ENCODE peak calls at places on chromosomes 2 and 18, in five cellular contexts. C, D, K, A and L are unnamed samples.

GRCh38 chr18:69616114-69616513 is 215.4 kb downstream of the DOK6 start:
- DNase-seq in C (no peak), D (no peak), K (no peak), A (no peak), L (no peak)

GRCh38 chr2:31802711-31803110 is 208.1 kb downstream of the MEMO1 start:
- DNase-seq in C (no peak), D (no peak), K (no peak), A (no peak), L (no peak)

GRCh38 chr2:165016772-165017411 is 61.6 kb upstream of the SLC38A11 start:
- DNase-seq in C (peak; percentile 71), D (peak; percentile 65), K (no peak), A (no peak), L (no peak)

GRCh38 chr2:117980783-117981676 is 32.8 kb downstream of the CCDC93 start:
- DNase-seq in C (no peak), D (no peak), K (no peak), A (no peak), L (no peak)

GRCh38 chr2:127153691-127154158 is 46.8 kb upstream of the BIN1 start:
- DNase-seq in C (no peak), D (no peak), K (no peak), A (no peak), L (no peak)

GRCh38 chr2:151805343-151805742 is 22.9 kb downstream of the ARL5A start:
- DNase-seq in C (no peak), D (no peak), K (no peak), A (no peak), L (no peak)

GRCh38 chr2:96625571-96626552 is 12.2 kb downstream of the KANSL3 start:
- DNase-seq in C (no peak), D (no peak), K (no peak), A (no peak), L (no peak)

GRCh38 chr2:38697116-38697840 is 31.4 kb downstream of the GALM start:
- DNase-seq in C (no peak), D (no peak), K (no peak), A (no peak), L (no peak)

GRCh38 chr18:77140439-77141109 is 8.0 kb upstream of the MBP start:
- DNase-seq in C (no peak), D (no peak), K (no peak), A (peak; percentile 51), L (peak; percentile 48)

GRCh38 chr2:191758420-191759199 is 80.7 kb downstream of the NABP1 start:
- DNase-seq in C (peak; percentile 56), D (peak; percentile 59), K (no peak), A (no peak), L (peak; percentile 52)

GRCh38 chr2:7915302-7916200 is 766.3 kb upstream of the ID2 start:
- DNase-seq in C (no peak), D (peak; percentile 25), K (no peak), A (no peak), L (no peak)

GRCh38 chr18:75783816-75784215 is 356.3 kb upstream of the SMIM21 start:
- DNase-seq in C (no peak), D (no peak), K (no peak), A (no peak), L (no peak)

GRCh38 chr2:14866953-14867352 is 234.4 kb downstream of the LRATD1 start:
- DNase-seq in C (no peak), D (no peak), K (no peak), A (no peak), L (no peak)

GRCh38 chr2:174145827-174146226 is 102.5 kb downstream of the OLA1 start:
- DNase-seq in C (no peak), D (peak; percentile 19), K (no peak), A (no peak), L (no peak)

GRCh38 chr18:79944126-79944731 is 7.2 kb downstream of the SLC66A2 start:
- DNase-seq in C (no peak), D (no peak), K (no peak), A (peak; percentile 45), L (no peak)

GRCh38 chr2:38181802-38182517 is 106.0 kb upstream of the CYP1B1 start:
- DNase-seq in C (no peak), D (no peak), K (no peak), A (no peak), L (no peak)

GRCh38 chr2:10658914-10659257 is 30.9 kb downstream of the NOL10 start:
- DNase-seq in C (no peak), D (no peak), K (no peak), A (no peak), L (no peak)

GRCh38 chr18:44900627-44901026 is 219.9 kb downstream of the SETBP1 start:
- DNase-seq in C (no peak), D (no peak), K (no peak), A (no peak), L (no peak)

GRCh38 chr2:181904022-181904632 is 12.6 kb downstream of the ITPRID2 start:
- DNase-seq in C (peak; percentile 21), D (peak; percentile 52), K (no peak), A (no peak), L (no peak)

GRCh38 chr2:219563271-219563928 is 7.9 kb downstream of the OBSL1 start:
- DNase-seq in C (no peak), D (no peak), K (no peak), A (no peak), L (no peak)

GRCh38 chr18:58536534-58537271 is 92.2 kb downstream of the ALPK2 start:
- DNase-seq in C (no peak), D (no peak), K (no peak), A (no peak), L (no peak)

GRCh38 chr2:159126653-159127052 is 158.2 kb downstream of the TANC1 start:
- DNase-seq in C (no peak), D (no peak), K (no peak), A (no peak), L (no peak)

GRCh38 chr18:49016648-49017539 is 66.1 kb upstream of the SMAD7 start:
- DNase-seq in C (peak; percentile 32), D (peak; percentile 61), K (peak; percentile 70), A (peak; percentile 42), L (no peak)

GRCh38 chr18:79645291-79645983 is 34.2 kb upstream of the CTDP1 start:
- DNase-seq in C (no peak), D (no peak), K (no peak), A (no peak), L (no peak)

GRCh38 chr2:205557873-205558272 is 124.4 kb upstream of the NRP2 start:
- DNase-seq in C (no peak), D (no peak), K (no peak), A (no peak), L (no peak)

GRCh38 chr2:119339562-119339923 is 27.1 kb downstream of the C2orf76 start:
- DNase-seq in C (no peak), D (no peak), K (no peak), A (no peak), L (no peak)

GRCh38 chr2:187545238-187545751 is 8.9 kb downstream of the TFPI start:
- DNase-seq in C (no peak), D (no peak), K (no peak), A (no peak), L (no peak)

GRCh38 chr2:187541086-187542085 is 12.8 kb downstream of the TFPI start:
- DNase-seq in C (no peak), D (no peak), K (no peak), A (no peak), L (no peak)

GRCh38 chr2:187544371-187545080 is 9.7 kb downstream of the TFPI start:
- DNase-seq in C (no peak), D (no peak), K (no peak), A (peak; percentile 33), L (no peak)

GRCh38 chr2:187543488-187543887 is 10.7 kb downstream of the TFPI start:
- DNase-seq in C (no peak), D (no peak), K (no peak), A (no peak), L (no peak)

GRCh38 chr2:187542123-187542522 is 12.1 kb downstream of the TFPI start:
- DNase-seq in C (no peak), D (no peak), K (no peak), A (no peak), L (no peak)
- H3K4me1 ChIP-seq in C (peaks cover 9% of the 10 kb centered on the region), D (no peaks in the 10 kb centered on the region), K (peaks cover 15% of the 10 kb centered on the region), A (no peaks in the 10 kb centered on the region), L (no peaks in the 10 kb centered on the region)

DNA sequence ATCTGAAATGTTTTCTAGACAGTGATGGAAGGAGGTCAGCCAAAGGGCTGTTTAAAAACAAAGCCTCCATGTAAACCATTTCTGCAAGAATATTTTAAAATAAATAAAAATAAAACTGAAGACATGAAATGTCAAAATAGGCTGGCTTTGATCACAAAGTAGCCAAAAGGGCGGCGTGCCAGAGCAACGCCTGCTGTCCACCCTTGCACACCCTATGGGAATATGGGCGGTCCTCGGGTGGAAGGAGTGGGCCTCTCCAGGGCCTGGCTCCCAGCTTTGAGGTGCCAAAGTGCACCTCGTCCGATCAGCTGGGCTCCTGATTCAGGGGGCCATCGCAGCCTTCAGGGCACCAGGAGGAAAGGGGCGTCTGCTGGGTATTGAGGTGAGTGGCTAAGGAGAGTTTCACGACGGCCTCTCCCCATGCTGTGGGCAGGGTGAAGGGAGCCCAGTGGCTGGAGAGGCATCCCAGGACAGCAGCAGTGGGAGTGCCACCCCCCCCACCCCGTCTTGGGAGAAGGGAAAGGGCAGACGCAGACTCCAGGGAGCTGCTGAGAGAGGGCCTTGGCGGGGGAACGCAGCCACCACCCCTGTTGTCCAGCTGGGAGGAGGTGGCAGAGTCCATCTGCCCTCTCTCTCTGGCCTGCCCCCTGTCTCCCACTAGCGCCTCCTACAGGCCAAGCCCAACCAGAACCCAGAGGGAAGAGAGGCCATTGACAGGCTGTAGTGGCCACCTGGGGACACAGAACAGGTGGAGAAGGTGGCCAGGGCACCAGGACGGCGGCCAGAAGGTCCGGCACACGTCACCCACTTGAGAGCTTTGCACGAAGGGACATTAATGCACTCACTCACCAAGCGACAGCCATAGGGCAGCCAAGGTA is 5.7 kb upstream of the ERFE start:
- DNase-seq in C (no peak), D (no peak), K (no peak), A (no peak), L (no peak)
- TF ChIP-seq CTCF in C (peak; percentile 20), D (peak; percentile 19), K (no peak), A (no peak), L (no peak)

DNA sequence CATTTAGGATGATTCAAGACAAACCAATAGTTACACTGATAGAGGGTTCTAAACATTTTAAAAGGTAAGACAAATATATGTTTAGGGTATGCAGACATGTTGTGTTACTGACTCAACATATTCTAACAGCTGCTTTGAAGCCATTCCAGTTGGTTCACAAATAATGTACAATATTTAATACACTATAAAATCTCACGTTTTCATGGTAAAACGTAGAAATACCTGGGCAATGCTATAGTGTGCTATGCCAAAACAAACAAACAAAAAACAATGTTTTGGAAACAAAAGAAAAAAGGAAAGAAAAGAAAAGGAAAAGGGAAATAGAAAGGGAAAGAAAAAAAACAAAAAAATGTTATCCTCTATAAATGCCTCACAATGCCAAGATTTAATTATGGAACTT is 277.1 kb downstream of the TCF4 start:
- DNase-seq in C (no peak), D (no peak), K (no peak), A (no peak), L (no peak)
- H3K4me1 ChIP-seq in C (peaks cover 29% of the 10 kb centered on the region), D (no peaks in the 10 kb centered on the region), K (no peaks in the 10 kb centered on the region), A (no peaks in the 10 kb centered on the region), L (no peaks in the 10 kb centered on the region)

GRCh38 chr2:230865766-230866703 is 1.3 kb downstream of the ITM2C start:
- DNase-seq in C (peak; percentile 64), D (peak; percentile 65), K (no peak), A (peak; percentile 89), L (no peak)

GRCh38 chr2:230865324-230865765 is 603 bp downstream of the ITM2C start:
- DNase-seq in C (peak; percentile 57), D (peak; percentile 52), K (no peak), A (no peak), L (no peak)

GRCh38 chr2:230864605-230865323 is at the start of gene ITM2C:
- DNase-seq in C (peak; percentile 80), D (peak; percentile 89), K (no peak), A (peak; percentile 91), L (peak; percentile 71)

GRCh38 chr2:230868151-230868946 is 3.6 kb downstream of the ITM2C start:
- DNase-seq in C (peak; percentile 48), D (peak; percentile 77), K (no peak), A (no peak), L (peak; percentile 37)

GRCh38 chr2:230866704-230867561 is 2.2 kb downstream of the ITM2C start:
- DNase-seq in C (peak; percentile 27), D (no peak), K (no peak), A (peak; percentile 58), L (peak; percentile 74)
- TF ChIP-seq CTCF in C (no peak), D (no peak), K (no peak), A (no peak), L (no peak)